ENCODE peak calls at places on chromosomes 7 and 10, in four cellular contexts. Z is WTC11, M is HepG2, C is K562. G is an unnamed sample.

GRCh38 chr10:14658331-14659122 is 116.2 kb downstream of the FAM107B start:
- DNase-seq in Z (no peak), M (no peak), C (no peak), G (no peak)

GRCh38 chr10:73263948-73264347 is 11.5 kb upstream of the MRPS16 start:
- DNase-seq in Z (no peak), M (peak), C (no peak), G (no peak)

GRCh38 chr10:117551322-117552155 is 9.0 kb downstream of the EMX2 start:
- DNase-seq in Z (no peak), M (no peak), C (no peak), G (no peak)

GRCh38 chr7:127792528-127793342 is 140.7 kb downstream of the SND1 start:
- DNase-seq in Z (peak), M (peak), C (peak), G (peak)

GRCh38 chr7:129741743-129742213 is 130.3 kb downstream of the NRF1 start:
- DNase-seq in Z (no peak), M (no peak), C (no peak), G (no peak)

GRCh38 chr10:9302142-9302746 is 1247.8 kb downstream of the GATA3 start:
- DNase-seq in Z (no peak), M (peak), C (peak), G (peak)

GRCh38 chr10:33116293-33116697 is 158.3 kb upstream of the ITGB1 start:
- DNase-seq in Z (peak), M (peak), C (no peak), G (peak)

GRCh38 chr7:128082431-128082830 is 51.2 kb upstream of the LRRC4 start:
- DNase-seq in Z (no peak), M (no peak), C (no peak), G (no peak)

GRCh38 chr7:388461-388960 is 98.5 kb downstream of the FOXL3 start:
- DNase-seq in Z (peak), M (peak), C (no peak), G (no peak)

GRCh38 chr10:91127341-91128082 is 93.0 kb upstream of the PCGF5 start:
- DNase-seq in Z (no peak), M (no peak), C (no peak), G (no peak)

GRCh38 chr7:75727881-75728592 is 10.7 kb downstream of the HIP1 start:
- DNase-seq in Z (no peak), M (peak), C (no peak), G (no peak)

GRCh38 chr7:112223310-112223709 is 16.8 kb downstream of the ZNF277 start:
- DNase-seq in Z (no peak), M (no peak), C (no peak), G (no peak)

GRCh38 chr7:100545636-100546128 is 6.7 kb downstream of the AGFG2 start:
- DNase-seq in Z (no peak), M (peak), C (peak), G (no peak)

GRCh38 chr10:60347270-60347669 is 42.4 kb downstream of the ANK3 start:
- DNase-seq in Z (no peak), M (no peak), C (no peak), G (no peak)

GRCh38 chr10:5450605-5451384 is 38.4 kb downstream of the NET1 start:
- DNase-seq in Z (no peak), M (no peak), C (no peak), G (no peak)

GRCh38 chr10:125700355-125700911 is 17.5 kb upstream of the TEX36 start:
- DNase-seq in Z (no peak), M (no peak), C (no peak), G (no peak)

GRCh38 chr10:118496525-118496924 is 98.9 kb downstream of the PRLHR start:
- DNase-seq in Z (no peak), M (no peak), C (no peak), G (no peak)

GRCh38 chr10:132884041-132884440 is 58.3 kb downstream of the CFAP46 start:
- DNase-seq in Z (peak), M (no peak), C (no peak), G (no peak)

GRCh38 chr7:5284304-5285281 is 1.9 kb downstream of the SLC29A4 start:
- DNase-seq in Z (peak), M (peak), C (peak), G (peak)

GRCh38 chr7:101953248-101953819 is 135.9 kb downstream of the CUX1 start:
- DNase-seq in Z (no peak), M (no peak), C (no peak), G (no peak)

GRCh38 chr7:455110-455928 is 64.3 kb downstream of the PDGFA start:
- DNase-seq in Z (no peak), M (peak), C (peak), G (peak)

GRCh38 chr7:135335628-135336139 is 102.0 kb downstream of the STRA8 start:
- DNase-seq in Z (peak), M (peak), C (peak), G (peak)

GRCh38 chr7:112422842-112423496 is 27.3 kb upstream of the IFRD1 start:
- DNase-seq in Z (peak), M (peak), C (peak), G (peak)

GRCh38 chr7:110918949-110919548 is 171.9 kb upstream of the LRRN3 start:
- DNase-seq in Z (no peak), M (no peak), C (no peak), G (no peak)

GRCh38 chr7:100219271-100219737 is 445 bp upstream of the PVRIG start:
- DNase-seq in Z (no peak), M (no peak), C (no peak), G (no peak)

GRCh38 chr10:31607481-31607880 is 288.5 kb downstream of the ZEB1 start:
- DNase-seq in Z (no peak), M (no peak), C (no peak), G (no peak)

GRCh38 chr7:155298288-155298833 is 683 bp downstream of the INSIG1 start:
- DNase-seq in Z (no peak), M (no peak), C (no peak), G (no peak)

GRCh38 chr7:103141753-103142404 is 7.0 kb downstream of the NAPEPLD start:
- DNase-seq in Z (no peak), M (no peak), C (no peak), G (no peak)

GRCh38 chr7:3979956-3980643 is 679.0 kb downstream of the SDK1 start:
- DNase-seq in Z (no peak), M (peak), C (no peak), G (no peak)

GRCh38 chr10:68406111-68406814 is 814 bp downstream of the RUFY2 start:
- DNase-seq in Z (peak), M (peak), C (no peak), G (peak)

GRCh38 chr10:74249865-74250264 is 98.8 kb downstream of the ADK start:
- DNase-seq in Z (no peak), M (no peak), C (no peak), G (no peak)

GRCh38 chr10:51176976-51177690 is 102.8 kb downstream of the PRKG1 start:
- DNase-seq in Z (no peak), M (no peak), C (no peak), G (no peak)

GRCh38 chr10:33428706-33429105 is 94.2 kb upstream of the NRP1 start:
- DNase-seq in Z (no peak), M (no peak), C (no peak), G (no peak)

DNA sequence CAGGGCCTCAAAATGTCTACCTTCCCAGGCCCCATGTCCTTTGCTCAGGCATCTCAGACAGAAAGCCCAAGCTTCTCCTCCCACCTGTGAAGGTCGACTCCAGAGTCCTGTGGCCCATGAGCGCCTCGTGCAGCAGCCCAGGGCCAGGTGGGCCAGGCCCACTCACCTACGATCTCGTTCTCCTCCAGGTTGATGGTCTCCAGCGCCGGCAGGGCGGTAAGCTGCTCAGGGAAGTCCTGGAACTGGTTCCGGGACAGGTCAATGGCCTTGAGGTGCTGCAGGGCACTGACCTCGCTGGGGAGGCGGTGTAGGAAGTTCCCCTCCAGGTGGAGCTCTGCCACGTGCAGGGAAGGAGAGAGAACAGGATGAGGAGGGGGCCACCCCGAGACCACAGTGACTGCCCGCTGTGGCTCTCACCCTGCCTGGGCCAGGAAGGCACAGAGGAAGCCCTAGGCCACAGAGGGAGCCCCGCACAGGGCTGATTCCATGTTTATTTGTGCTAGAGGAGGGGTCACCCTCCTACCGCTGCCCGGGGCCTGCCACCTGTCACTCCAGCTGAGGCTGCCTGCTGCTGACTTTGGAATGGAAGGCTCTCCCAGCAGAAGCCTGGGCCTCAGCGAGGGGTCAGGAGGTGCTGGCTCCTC is 40.0 kb upstream of the NPFFR1 start:
- DNase-seq in Z (peak), M (peak), C (no peak), G (no peak)
- TF ChIP-seq ELF4 in Z (no peak), M (no peak), C (no peak), G (no peak)

DNA sequence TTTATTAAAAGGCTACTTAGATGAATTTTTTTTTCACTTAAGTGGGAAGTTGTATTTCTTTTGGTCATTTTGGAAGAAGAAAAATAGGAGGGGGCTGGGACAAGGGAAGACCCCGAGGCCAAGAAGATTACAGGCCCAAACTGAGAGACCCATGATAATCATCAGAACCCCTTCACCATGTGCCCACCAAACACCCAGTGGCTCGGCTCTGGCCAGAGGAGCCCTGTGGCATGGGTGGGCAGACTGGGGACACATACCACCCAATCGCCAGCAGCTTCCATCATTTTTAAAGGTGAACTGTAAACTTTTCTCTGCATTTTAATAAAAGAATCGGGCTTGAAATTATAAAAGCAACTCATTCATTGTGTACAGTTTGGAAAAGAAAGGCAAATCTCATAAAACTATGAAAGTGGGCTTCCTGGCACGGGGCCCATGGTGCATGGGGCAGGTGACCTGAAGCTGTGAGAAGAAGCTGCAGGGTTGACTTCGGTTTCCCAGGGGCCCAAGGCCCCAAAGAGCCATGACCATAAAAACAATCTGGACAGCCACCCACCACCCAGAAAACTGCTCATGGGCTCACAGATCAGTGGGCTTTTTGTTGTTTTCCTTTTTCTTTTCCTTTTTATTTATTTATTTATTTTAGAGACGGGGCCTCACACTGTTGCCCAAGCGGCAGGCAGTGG is 29.4 kb upstream of the RET start:
- DNase-seq in Z (no peak), M (no peak), C (no peak), G (no peak)
- TF ChIP-seq ELF4 in Z (no peak), M (no peak), C (no peak), G (no peak)

GRCh38 chr7:140863867-140864266 is 60.9 kb downstream of the BRAF start:
- DNase-seq in Z (no peak), M (no peak), C (no peak), G (no peak)
- TF ChIP-seq ELF4 in Z (no peak), M (no peak), C (no peak), G (no peak)

DNA sequence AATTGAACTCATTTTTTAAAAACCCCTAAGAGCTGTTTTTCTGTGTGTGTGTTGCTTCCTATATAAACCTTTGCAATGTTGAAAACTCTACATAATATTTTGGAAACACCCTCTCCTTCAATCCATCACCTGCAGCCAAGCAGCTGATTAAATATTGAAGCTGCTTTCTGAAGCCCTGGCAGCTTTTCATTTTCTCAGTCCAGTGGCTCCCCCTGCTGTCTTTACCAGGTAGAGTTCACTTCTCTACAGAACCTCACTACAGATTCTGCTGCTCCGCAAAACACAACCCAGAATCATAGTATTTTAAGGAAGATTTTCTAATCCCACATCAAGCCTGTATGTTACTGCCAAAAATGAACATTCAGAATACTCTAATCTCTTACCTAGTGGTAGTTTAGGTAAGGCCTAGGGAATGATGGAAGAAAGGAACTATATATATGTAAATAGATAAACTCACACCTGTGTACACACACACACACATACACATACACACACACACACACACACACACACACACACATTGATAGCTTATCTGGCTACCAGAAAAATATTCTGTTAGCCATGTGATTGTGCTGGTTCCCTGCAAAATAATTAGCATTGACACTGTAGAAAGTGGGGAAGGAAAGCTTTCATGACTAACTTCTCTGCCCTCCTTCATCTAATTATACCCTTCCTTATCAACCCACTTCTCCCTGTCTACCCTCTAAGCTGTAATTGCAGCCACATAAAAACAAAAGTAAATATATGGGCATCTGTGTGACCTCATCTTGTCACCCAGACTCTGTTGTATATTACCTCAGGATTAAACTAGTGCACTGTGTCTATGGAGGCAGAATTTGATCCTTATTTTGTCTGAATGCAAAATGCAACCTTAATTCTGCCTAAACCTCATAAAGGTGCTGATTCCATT is 229.5 kb upstream of the FZD1 start:
- DNase-seq in Z (peak), M (peak), C (peak), G (peak)
- TF ChIP-seq ELF4 in Z (no peak), M (no peak), C (no peak), G (no peak)

GRCh38 chr10:96252730-96253129 is 18.6 kb downstream of the BLNK start:
- DNase-seq in Z (no peak), M (no peak), C (no peak), G (no peak)

GRCh38 chr10:96255569-96256335 is 15.6 kb downstream of the BLNK start:
- DNase-seq in Z (no peak), M (no peak), C (no peak), G (no peak)

GRCh38 chr10:96259150-96259549 is 12.2 kb downstream of the BLNK start:
- DNase-seq in Z (no peak), M (no peak), C (no peak), G (no peak)

GRCh38 chr10:96257944-96258343 is 13.4 kb downstream of the BLNK start:
- DNase-seq in Z (no peak), M (no peak), C (no peak), G (no peak)

DNA sequence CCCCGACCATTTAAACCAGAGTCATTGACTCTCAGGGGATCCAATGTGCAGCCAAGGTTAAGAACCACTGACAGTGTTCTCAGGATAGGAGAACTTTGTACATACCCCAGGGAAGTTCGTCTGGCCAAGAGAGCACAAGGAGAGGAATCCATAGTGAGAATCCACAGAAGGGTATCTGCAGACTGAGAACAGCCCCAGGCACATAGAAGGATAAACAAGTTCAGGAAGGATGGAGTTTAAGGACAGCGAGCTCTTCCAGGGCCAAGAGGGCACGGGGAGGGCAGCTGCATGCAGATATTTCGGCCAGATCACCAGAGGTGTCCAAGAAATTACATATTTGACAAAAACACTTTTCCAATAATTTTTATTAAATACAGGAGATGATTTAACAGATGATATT is 16.4 kb downstream of the BLNK start:
- DNase-seq in Z (no peak), M (no peak), C (no peak), G (no peak)
- TF ChIP-seq ELF4 in Z (no peak), M (no peak), C (no peak), G (no peak)

DNA sequence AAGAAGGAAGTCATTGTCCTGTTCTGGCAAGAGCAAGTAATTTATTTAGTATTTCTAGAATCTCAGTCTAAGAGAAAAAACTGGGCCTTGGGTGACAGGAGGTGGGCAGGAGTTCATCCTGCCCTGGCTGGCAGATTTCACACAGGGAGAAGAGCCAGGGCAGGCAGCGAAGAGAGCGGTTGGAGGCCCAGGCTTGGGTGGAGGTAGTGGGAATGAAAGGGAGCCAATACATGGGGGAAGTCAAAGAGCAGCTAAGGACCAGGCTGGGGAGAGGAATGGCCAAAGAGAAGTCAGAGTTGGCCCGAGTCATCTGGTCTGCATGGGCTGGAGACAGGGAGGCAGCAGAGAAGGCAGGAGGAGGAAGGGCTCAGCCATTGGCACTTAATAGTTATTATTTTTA is 51.4 kb downstream of the HECW1 start:
- DNase-seq in Z (no peak), M (no peak), C (no peak), G (no peak)
- TF ChIP-seq ELF4 in Z (no peak), M (no peak), C (no peak), G (no peak)

GRCh38 chr10:47175181-47176080 is 124.6 kb upstream of the GDF10 start:
- DNase-seq in Z (no peak), M (no peak), C (no peak), G (no peak)
- TF ChIP-seq ELF4 in Z (no peak), M (no peak), C (no peak), G (no peak)